ENCODE peak calls at places on chromosomes 16 and 17, in nine cellular contexts. T is neural progenitor cell; N is substantia nigra; V is left cardiac atrium; L is cardiac fibroblast; M is non-pigmented ciliary epithelial cell; S is effector CD4-positive, alpha-beta T cell; Z is lower leg skin; Q is SHP77 treated with DMSO at 0.1 percent for 48 hours. C is an unnamed sample.

GRCh38 chr16:26645629-26646028 is 421.1 kb upstream of the C16orf82 start:
- DNase-seq in N (peak; percentile 6), L (no peak), M (no peak), T (peak; percentile 80), Q (no peak), V (no peak), S (no peak), Z (no peak), C (no peak)

GRCh38 chr17:8192070-8192815 is 2.3 kb upstream of the BORCS6 start:
- DNase-seq in V (peak; percentile 84), M (no peak), L (peak; percentile 91), Z (peak; percentile 96), Q (peak; percentile 99), S (peak; percentile 28), T (peak; percentile 93), N (peak; percentile 78), C (peak; percentile 90)

GRCh38 chr17:47776330-47777197 is 43.5 kb downstream of the TBX21 start:
- DNase-seq in V (no peak), L (peak; percentile 64), Z (no peak), M (no peak), S (peak; percentile 16), T (peak; percentile 40), N (no peak), Q (peak; percentile 8), C (no peak)

GRCh38 chr16:89370081-89370511 is 120.3 kb downstream of the ANKRD11 start:
- DNase-seq in T (no peak), V (no peak), M (no peak), Q (no peak), L (no peak), S (no peak), N (no peak), Z (no peak), C (no peak)

GRCh38 chr17:38341035-38341721 is 2.6 kb downstream of the GPR179 start:
- DNase-seq in M (no peak), Q (peak; percentile 51), L (peak; percentile 58), S (no peak), N (peak; percentile 77), T (peak; percentile 57), Z (no peak), V (peak; percentile 73), C (peak; percentile 62)

GRCh38 chr16:30748634-30749445 is 615 bp downstream of the PHKG2 start:
- DNase-seq in Q (no peak), L (peak; percentile 62), M (no peak), T (peak; percentile 70), S (no peak), N (no peak), Z (no peak), V (peak; percentile 68), C (no peak)

GRCh38 chr17:67467500-67468481 is 90.7 kb downstream of the PITPNC1 start:
- DNase-seq in Z (no peak), N (no peak), V (no peak), M (no peak), S (no peak), Q (no peak), L (no peak), T (no peak), C (no peak)

GRCh38 chr17:38602453-38602852 is 3.3 kb downstream of the SRCIN1 start:
- DNase-seq in Q (no peak), S (no peak), L (no peak), T (peak; percentile 50), Z (no peak), N (no peak), V (no peak), M (no peak), C (no peak)

C was measured in caudate nucleus.